ENCODE peak calls at places on chromosome 12, in eight cellular contexts. Z is psoas muscle; F is Caco-2; B is left lung; J is adrenal gland; Q is CD8-positive, alpha-beta T cell; U is CD4-positive, alpha-beta T cell; Y is naive thymus-derived CD4-positive, alpha-beta T cell. A is an unnamed sample.

GRCh38 chr12:132608231-132609171 is 1.9 kb downstream of the LRCOL1 start:
- DNase-seq in Y (no peak), Q (no peak), J (no peak), F (no peak), Z (peak; percentile 34), U (no peak), B (no peak), A (no peak)

GRCh38 chr12:62749586-62749985 is 185.4 kb downstream of the PPM1H start:
- DNase-seq in Z (no peak), B (no peak), Q (no peak), U (no peak), F (no peak), J (no peak), Y (no peak), A (no peak)

GRCh38 chr12:30420561-30420960 is 275.1 kb downstream of the IPO8 start:
- DNase-seq in J (no peak), U (no peak), B (no peak), Y (no peak), F (no peak), Q (no peak), Z (no peak), A (no peak)

GRCh38 chr12:106144847-106145246 is 6.1 kb upstream of the NUAK1 start:
- DNase-seq in J (no peak), Y (no peak), F (no peak), U (no peak), Q (no peak), B (no peak), Z (no peak), A (no peak)

GRCh38 chr12:47965581-47965980 is 2.2 kb downstream of the TMEM106C start:
- DNase-seq in B (no peak), Y (no peak), Z (no peak), J (no peak), F (no peak), U (no peak), Q (no peak), A (no peak)

GRCh38 chr12:34210183-34210582 is 187.9 kb downstream of the ALG10 start:
- DNase-seq in Q (no peak), U (no peak), B (no peak), J (no peak), Y (no peak), F (no peak), Z (no peak), A (no peak)

GRCh38 chr12:119593578-119594398 is at the start of gene TMEM233:
- DNase-seq in F (no peak), Y (no peak), J (no peak), B (no peak), U (no peak), Z (peak; percentile 94), Q (no peak), A (no peak)

GRCh38 chr12:96749978-96750377 is 157.1 kb upstream of the NEDD1 start:
- DNase-seq in F (no peak), Z (no peak), Y (no peak), B (no peak), Q (no peak), U (no peak), J (no peak), A (peak; percentile 9)

GRCh38 chr12:40829738-40830144 is 137.5 kb downstream of the CNTN1 start:
- DNase-seq in Z (no peak), F (no peak), J (no peak), U (no peak), B (no peak), Q (no peak), Y (no peak), A (no peak)

GRCh38 chr12:1551496-1551895 is 42.9 kb downstream of the FBXL14 start:
- DNase-seq in J (no peak), B (no peak), Q (no peak), F (no peak), Y (no peak), U (no peak), Z (no peak), A (no peak)

GRCh38 chr12:103632554-103633216 is 45.6 kb downstream of the STAB2 start:
- DNase-seq in F (peak; percentile 70), Z (peak; percentile 56), J (peak; percentile 77), B (peak; percentile 47), Q (no peak), U (peak; percentile 2), Y (peak; percentile 75), A (peak; percentile 69)

GRCh38 chr12:124603143-124603542 is 35.7 kb upstream of the NCOR2 start:
- DNase-seq in B (no peak), U (no peak), Z (no peak), Y (no peak), F (no peak), J (no peak), Q (no peak), A (no peak)

GRCh38 chr12:27996761-27997160 is 24.2 kb upstream of the PTHLH start:
- DNase-seq in J (no peak), Y (no peak), U (no peak), Q (no peak), F (no peak), B (no peak), Z (no peak), A (peak; percentile 32)

GRCh38 chr12:64840129-64840528 is 15.7 kb downstream of the TBC1D30 start:
- DNase-seq in Q (no peak), F (no peak), Z (no peak), U (no peak), J (no peak), Y (no peak), B (no peak), A (no peak)

GRCh38 chr12:110048242-110049027 is at the start of gene C12orf76:
- DNase-seq in U (peak; percentile 90), Q (peak; percentile 86), F (peak; percentile 92), B (peak; percentile 97), Z (peak; percentile 95), Y (peak; percentile 85), J (peak; percentile 96), A (peak; percentile 89)

GRCh38 chr12:82627799-82628198 is 58.9 kb upstream of the TMTC2 start:
- DNase-seq in J (no peak), F (no peak), Q (no peak), Y (no peak), Z (no peak), B (no peak), U (no peak), A (peak; percentile 13)

GRCh38 chr12:100715976-100716657 is 78.5 kb upstream of the ANO4 start:
- DNase-seq in J (no peak), Y (no peak), U (no peak), B (no peak), Q (no peak), Z (no peak), F (no peak), A (no peak)
- H3K27me3 ChIP-seq in J (peaks cover 38% of the 10 kb centered on the region), Y (no peaks in the 10 kb centered on the region), U (peaks cover 32% of the 10 kb centered on the region), B (peaks cover 66% of the 10 kb centered on the region), Q (no peaks in the 10 kb centered on the region), Z (peaks cover 8% of the 10 kb centered on the region), F (no peaks in the 10 kb centered on the region), A (peaks cover 38% of the 10 kb centered on the region)

GRCh38 chr12:57764662-57765002 is 2.2 kb downstream of the CYP27B1 start:
- DNase-seq in U (no peak), Z (no peak), F (peak; percentile 68), Q (no peak), B (no peak), J (no peak), Y (no peak), A (no peak)

GRCh38 chr12:57763881-57764661 is 2.8 kb downstream of the CYP27B1 start:
- DNase-seq in F (no peak), Q (no peak), B (no peak), Z (no peak), U (no peak), Y (no peak), J (no peak), A (no peak)

GRCh38 chr12:57760347-57760982 is 5.6 kb downstream of the MARCHF9 start:
- DNase-seq in B (no peak), Q (no peak), J (no peak), U (no peak), Y (no peak), F (no peak), Z (no peak), A (no peak)

GRCh38 chr12:57761391-57761998 is 5.4 kb downstream of the CYP27B1 start:
- DNase-seq in Q (no peak), Z (no peak), J (no peak), B (no peak), Y (no peak), F (no peak), U (no peak), A (no peak)

GRCh38 chr12:57762463-57762862 is 4.4 kb downstream of the CYP27B1 start:
- DNase-seq in Q (no peak), B (no peak), Z (no peak), U (no peak), J (no peak), Y (no peak), F (no peak), A (no peak)
- H3K27me3 ChIP-seq in Q (peaks cover 15% of the 10 kb centered on the region), B (peaks cover 51% of the 10 kb centered on the region), Z (peaks cover 29% of the 10 kb centered on the region), U (peaks cover 28% of the 10 kb centered on the region), J (no peaks in the 10 kb centered on the region), Y (no peaks in the 10 kb centered on the region), F (no peaks in the 10 kb centered on the region), A (peaks cover 59% of the 10 kb centered on the region)

GRCh38 chr12:116878567-116879508 is 2.4 kb downstream of the HRK start:
- DNase-seq in Z (no peak), U (no peak), B (no peak), Q (no peak), J (no peak), Y (no peak), F (peak; percentile 53), A (no peak)
- H3K27me3 ChIP-seq in Z (peaks cover 44% of the 10 kb centered on the region), U (peaks cover 82% of the 10 kb centered on the region), B (peaks cover 100% of the 10 kb centered on the region), Q (peaks cover 30% of the 10 kb centered on the region), J (peaks cover 49% of the 10 kb centered on the region), Y (peaks cover 14% of the 10 kb centered on the region), F (peaks cover 11% of the 10 kb centered on the region), A (peaks cover 78% of the 10 kb centered on the region)

GRCh38 chr12:10182662-10183061 is 3.8 kb downstream of the TMEM52B start:
- DNase-seq in Y (no peak), Z (no peak), Q (no peak), B (no peak), J (no peak), F (no peak), U (no peak), A (no peak)

GRCh38 chr12:10175849-10176641 is 2.8 kb upstream of the TMEM52B start:
- DNase-seq in B (no peak), Z (no peak), Q (no peak), F (peak; percentile 58), U (no peak), J (no peak), Y (no peak), A (no peak)

GRCh38 chr12:10179871-10180270 is 1.0 kb downstream of the TMEM52B start:
- DNase-seq in J (no peak), U (no peak), Y (no peak), Z (no peak), F (no peak), B (no peak), Q (no peak), A (no peak)

GRCh38 chr12:10174986-10175614 is 3.2 kb upstream of the OLR1 start:
- DNase-seq in Y (no peak), Z (no peak), Q (no peak), F (no peak), J (no peak), B (no peak), U (no peak), A (no peak)

GRCh38 chr12:10178766-10179165 is at the start of gene TMEM52B:
- DNase-seq in U (no peak), Z (no peak), B (no peak), F (no peak), Y (no peak), Q (no peak), J (no peak), A (no peak)
- H3K27me3 ChIP-seq in U (peaks cover 8% of the 10 kb centered on the region), Z (no peaks in the 10 kb centered on the region), B (no peaks in the 10 kb centered on the region), F (no peaks in the 10 kb centered on the region), Y (no peaks in the 10 kb centered on the region), Q (no peaks in the 10 kb centered on the region), J (no peaks in the 10 kb centered on the region), A (no peaks in the 10 kb centered on the region)

GRCh38 chr12:130222519-130223255 is 60.4 kb downstream of the FZD10 start:
- DNase-seq in F (no peak), U (no peak), Q (no peak), B (no peak), Y (no peak), J (no peak), Z (no peak), A (no peak)
- H3K27me3 ChIP-seq in F (no peaks in the 10 kb centered on the region), U (peaks cover 8% of the 10 kb centered on the region), Q (no peaks in the 10 kb centered on the region), B (peaks cover 58% of the 10 kb centered on the region), Y (no peaks in the 10 kb centered on the region), J (peaks cover 11% of the 10 kb centered on the region), Z (no peaks in the 10 kb centered on the region), A (peaks cover 11% of the 10 kb centered on the region)

A was measured in NT2/D1.